ENCODE peak calls at places on chromosomes 16 and 17, in seven cellular contexts. C is T1000, F is MCF 10A, K is mucosa of descending colon, H is brain microvascular endothelial cell, E is T-helper 2 cell, N is AG09319. X is an unnamed sample.

GRCh38 chr17:79942591-79943353 is 92.9 kb downstream of the TBC1D16 start:
- DNase-seq in C (no peak), F (peak; percentile 61), K (peak; percentile 62), H (no peak), E (no peak), N (no peak), X (no peak)

GRCh38 chr16:83561876-83562275 is 245.9 kb upstream of the HSBP1 start:
- DNase-seq in C (no peak), F (peak; percentile 50), K (no peak), H (peak; percentile 40), E (no peak), N (no peak), X (no peak)

GRCh38 chr17:45851873-45852272 is 7.2 kb downstream of the SPPL2C start:
- DNase-seq in C (no peak), F (no peak), K (no peak), H (no peak), E (no peak), N (no peak), X (no peak)

GRCh38 chr17:17437461-17437860 is 39.3 kb upstream of the MED9 start:
- DNase-seq in C (no peak), F (no peak), K (no peak), H (no peak), E (no peak), N (no peak), X (no peak)

GRCh38 chr17:55743103-55743679 is 7.7 kb upstream of the PCTP start:
- DNase-seq in C (no peak), F (peak; percentile 93), K (no peak), H (no peak), E (no peak), N (no peak), X (no peak)

GRCh38 chr16:55643161-55643970 is 12.4 kb upstream of the SLC6A2 start:
- DNase-seq in C (no peak), F (peak; percentile 35), K (no peak), H (no peak), E (no peak), N (no peak), X (no peak)

GRCh38 chr16:50974438-50975036 is 176.5 kb downstream of the SALL1 start:
- DNase-seq in C (no peak), F (peak; percentile 51), K (no peak), H (no peak), E (no peak), N (no peak), X (no peak)

GRCh38 chr16:89431158-89431584 is 59.2 kb downstream of the ANKRD11 start:
- DNase-seq in C (peak; percentile 40), F (no peak), K (peak; percentile 79), H (no peak), E (no peak), N (peak; percentile 87), X (peak; percentile 71)

GRCh38 chr16:71515026-71515425 is 11.2 kb upstream of the CHST4 start:
- DNase-seq in C (no peak), F (no peak), K (peak; percentile 60), H (no peak), E (no peak), N (no peak), X (no peak)

GRCh38 chr16:2866422-2866821 is 8.5 kb upstream of the PRSS22 start:
- DNase-seq in C (no peak), F (no peak), K (no peak), H (no peak), E (no peak), N (no peak), X (no peak)

GRCh38 chr16:30622455-30623032 is 12.4 kb upstream of the ZNF689 start:
- DNase-seq in C (no peak), F (no peak), K (no peak), H (no peak), E (no peak), N (no peak), X (no peak)

GRCh38 chr17:51000835-51001638 is 119.6 kb downstream of the SPAG9 start:
- DNase-seq in C (no peak), F (peak; percentile 69), K (no peak), H (peak; percentile 35), E (no peak), N (peak; percentile 52), X (peak; percentile 45)

X was measured in HFF-Myc.